ENCODE peak calls at places on chromosomes 5 and 9, in six cellular contexts. G is astrocyte, C is Caco-2, X is AG10803, K is cardiac fibroblast, V is transverse colon. Q is an unnamed sample.

GRCh38 chr9:133876836-133877235 is 115.3 kb downstream of the VAV2 start:
- DNase-seq in V (no peak), G (no peak), X (no peak), K (no peak), C (no peak), Q (no peak)

GRCh38 chr9:135082536-135082935 is 4.9 kb upstream of the OLFM1 start:
- DNase-seq in C (no peak), V (no peak), G (no peak), X (no peak), K (no peak), Q (no peak)

GRCh38 chr5:61301345-61301744 is 30.7 kb upstream of the ZSWIM6 start:
- DNase-seq in C (no peak), G (no peak), K (peak; percentile 88), V (no peak), X (no peak), Q (no peak)

GRCh38 chr5:93189707-93190120 is 391.3 kb downstream of the NR2F1-AS1 start:
- DNase-seq in C (no peak), V (no peak), K (peak; percentile 88), G (peak; percentile 100), X (peak; percentile 86), Q (no peak)

GRCh38 chr5:154482528-154483449 is 4.8 kb upstream of the HAND1 start:
- DNase-seq in G (no peak), C (peak; percentile 43), V (peak; percentile 28), X (no peak), K (no peak), Q (no peak)

GRCh38 chr9:77678136-77678535 is 30.0 kb upstream of the GNA14 start:
- DNase-seq in V (no peak), X (peak; percentile 34), K (no peak), G (no peak), C (no peak), Q (no peak)

GRCh38 chr9:131709741-131710499 is 30.0 kb downstream of the RAPGEF1 start:
- DNase-seq in G (peak; percentile 59), K (peak; percentile 59), V (no peak), C (no peak), X (peak; percentile 50), Q (no peak)

GRCh38 chr5:139961435-139962157 is 81.5 kb downstream of the NRG2 start:
- DNase-seq in G (no peak), C (no peak), X (no peak), K (no peak), V (no peak), Q (no peak)

DNA sequence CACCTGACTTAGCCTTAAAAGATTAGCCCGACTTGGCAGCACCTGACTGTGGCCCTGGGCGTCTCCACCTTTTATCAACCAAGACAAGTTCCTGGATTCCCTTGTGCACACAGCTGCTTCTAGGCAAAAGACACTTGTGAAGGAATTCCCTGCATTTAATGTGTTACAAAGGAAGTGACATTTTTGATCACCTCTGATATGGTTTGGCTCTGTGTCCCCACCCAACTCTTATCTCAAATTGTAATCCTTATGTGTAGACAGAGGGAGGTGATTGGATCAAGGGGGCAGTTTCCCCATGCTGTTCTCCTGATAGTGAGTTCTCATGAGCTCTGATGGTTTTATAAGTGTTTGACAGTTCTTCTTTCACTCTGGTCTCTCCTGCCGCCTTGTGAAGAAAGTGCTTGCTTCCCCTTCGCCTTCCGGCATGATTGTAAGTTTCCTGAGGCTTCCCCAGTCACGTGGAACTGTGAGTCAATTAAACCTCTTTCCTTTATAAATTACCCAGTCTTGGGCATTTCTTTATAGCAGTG is 2.6 kb upstream of the CPEB4 start:
- DNase-seq in G (no peak), C (peak; percentile 73), X (no peak), V (peak; percentile 68), K (peak; percentile 61), Q (no peak)
- TF ChIP-seq CTCF in G (no peak), C (peak; percentile 31), X (no peak), V (no peak), K (no peak), Q (no peak)

GRCh38 chr5:52990531-52990925 is 1.4 kb downstream of the ITGA2 start:
- DNase-seq in X (no peak), V (no peak), K (no peak), G (no peak), C (no peak), Q (no peak)
- H3K4me3 ChIP-seq in X (peak overlapping the region; percentile 82), V (no peak overlapping the region), K (peak overlapping the region; percentile 87), G (peak overlapping the region; percentile 87), C (peak overlapping the region; percentile 56), Q (peak overlapping the region; percentile 67)

GRCh38 chr5:137498301-137498735 is 808 bp downstream of the SPOCK1 start:
- DNase-seq in C (no peak), K (peak; percentile 34), G (no peak), V (no peak), X (no peak), Q (no peak)

GRCh38 chr5:137500616-137501225 is 1.6 kb upstream of the SPOCK1 start:
- DNase-seq in X (no peak), K (no peak), V (no peak), G (no peak), C (no peak), Q (no peak)

GRCh38 chr5:137496919-137497318 is 2.2 kb downstream of the SPOCK1 start:
- DNase-seq in V (no peak), X (peak; percentile 48), G (no peak), K (no peak), C (no peak), Q (no peak)

GRCh38 chr5:137497396-137498290 is 1.5 kb downstream of the SPOCK1 start:
- DNase-seq in G (no peak), V (no peak), X (no peak), K (no peak), C (no peak), Q (no peak)

DNA sequence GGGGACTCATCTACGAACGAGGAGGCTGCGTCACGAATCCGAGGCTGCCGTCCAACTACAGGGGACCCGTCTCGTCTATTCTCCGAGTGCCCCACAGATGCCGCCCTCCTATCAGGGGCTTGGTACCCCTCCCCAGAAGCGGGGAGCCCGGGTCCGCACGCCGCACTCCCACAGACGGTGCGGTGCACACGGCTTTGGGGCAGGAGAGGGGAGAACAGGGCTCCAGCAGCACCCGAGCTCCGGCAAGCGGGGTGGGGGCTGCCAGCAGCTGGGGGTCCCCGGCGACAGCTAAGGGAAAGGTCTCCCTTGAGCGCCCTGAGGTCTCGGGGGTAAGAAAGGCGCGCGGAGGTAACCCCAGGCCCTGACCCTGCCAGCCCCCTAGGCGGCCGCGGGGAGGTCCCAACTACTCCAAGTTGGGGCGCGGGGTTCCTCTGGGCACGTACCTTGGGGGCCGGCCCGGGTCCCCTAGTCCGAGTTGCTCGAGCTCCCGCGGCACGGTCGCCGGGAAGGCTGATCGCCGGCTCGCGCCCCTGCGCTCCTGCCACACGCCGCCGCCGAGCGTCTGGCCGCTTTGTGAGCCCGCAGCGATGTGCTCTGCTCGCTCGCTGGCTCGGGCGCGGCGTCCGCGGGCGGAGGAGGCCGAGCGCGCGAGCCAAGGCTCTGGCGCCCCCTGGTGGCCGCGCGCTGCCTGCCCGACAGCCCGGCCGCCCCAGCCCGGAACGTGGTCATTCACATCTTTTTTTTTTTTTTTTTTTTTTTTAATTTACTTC is at the start of gene SPOCK1:
- DNase-seq in C (peak; percentile 71), X (peak; percentile 74), V (peak; percentile 65), G (peak; percentile 39), K (peak; percentile 86), Q (peak; percentile 91)
- TF ChIP-seq CTCF in C (peak; percentile 34), X (peak; percentile 45), V (peak; percentile 68), G (peak; percentile 41), K (peak; percentile 20), Q (peak; percentile 80)

GRCh38 chr9:33463151-33463550 is 10.6 kb downstream of the NOL6 start:
- DNase-seq in K (no peak), C (no peak), V (no peak), X (no peak), G (no peak), Q (no peak)
- H3K4me3 ChIP-seq in K (no peak overlapping the region), C (no peak overlapping the region), V (no peak overlapping the region), X (no peak overlapping the region), G (no peak overlapping the region), Q (no peak overlapping the region)

GRCh38 chr9:29691145-29691544 is 2117.9 kb upstream of the C9orf72 start:
- DNase-seq in V (no peak), X (no peak), G (no peak), K (no peak), C (no peak), Q (no peak)

GRCh38 chr9:29697011-29697410 is 2123.7 kb upstream of the C9orf72 start:
- DNase-seq in G (peak; percentile 41), X (no peak), V (no peak), K (peak; percentile 6), C (no peak), Q (no peak)

DNA sequence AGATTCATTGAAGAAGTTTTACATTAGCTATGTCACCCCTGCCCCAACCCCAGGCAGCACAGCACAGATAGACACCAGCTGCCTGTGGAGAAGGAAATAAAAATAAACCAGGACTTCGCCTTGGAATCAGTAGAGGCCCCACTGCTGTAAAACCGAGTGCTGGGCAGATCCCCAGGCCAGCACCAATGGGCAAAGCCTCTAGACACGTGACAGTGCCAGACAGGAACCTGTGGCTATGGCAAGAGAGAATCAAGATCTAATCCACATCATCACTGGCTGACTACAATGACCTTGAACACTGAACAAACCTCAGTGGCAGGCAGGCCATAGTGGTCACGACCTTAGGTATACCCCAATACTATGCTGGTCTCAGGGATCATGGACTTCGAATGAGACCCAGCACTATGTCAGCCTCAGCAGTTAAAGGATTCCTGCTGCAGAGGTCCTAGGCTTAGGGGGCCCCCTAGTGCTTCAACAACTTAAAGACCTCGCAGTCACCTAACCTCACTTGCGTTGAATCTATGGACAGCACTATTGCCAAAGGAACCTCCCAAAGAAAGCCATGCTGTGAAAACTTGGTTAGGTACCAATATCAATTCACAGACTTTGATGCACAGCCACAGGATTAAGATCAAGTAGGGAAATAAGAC is 2118.6 kb upstream of the C9orf72 start:
- DNase-seq in C (peak; percentile 41), X (no peak), G (no peak), V (no peak), K (peak; percentile 57), Q (no peak)
- TF ChIP-seq CTCF in C (peak; percentile 28), X (no peak), G (peak; percentile 27), V (no peak), K (peak; percentile 60), Q (no peak)

GRCh38 chr9:129177443-129177790 is 644 bp downstream of the IER5L start:
- DNase-seq in K (no peak), G (no peak), V (no peak), C (no peak), X (no peak), Q (no peak)

GRCh38 chr9:129178983-129179382 is 922 bp upstream of the IER5L start:
- DNase-seq in C (peak; percentile 71), V (no peak), X (no peak), G (no peak), K (no peak), Q (no peak)

GRCh38 chr9:129177791-129178578 is at the start of gene IER5L:
- DNase-seq in V (peak; percentile 96), K (peak; percentile 98), C (peak; percentile 97), G (peak; percentile 79), X (peak; percentile 94), Q (peak; percentile 95)

GRCh38 chr9:129176786-129177442 is 1.1 kb downstream of the IER5L start:
- DNase-seq in C (peak; percentile 44), V (no peak), G (peak; percentile 37), X (no peak), K (peak; percentile 55), Q (peak; percentile 64)

DNA sequence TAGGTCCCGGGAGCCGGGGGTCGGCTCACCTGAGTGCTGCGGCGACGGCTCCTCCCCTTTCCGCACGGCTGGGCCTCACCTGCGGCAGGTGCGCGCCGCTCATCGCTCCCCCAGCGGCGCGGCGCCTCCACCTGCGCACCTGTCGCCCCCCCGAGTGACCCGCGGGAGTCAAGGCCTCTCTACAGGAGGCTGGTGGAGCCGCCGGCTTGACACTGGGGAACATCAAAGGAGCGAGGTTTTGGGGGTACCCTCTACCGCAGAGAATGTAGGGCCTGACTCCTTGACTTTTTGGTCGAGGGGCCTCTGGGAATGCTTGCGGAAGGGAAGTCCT is 483 bp upstream of the IER5L start:
- DNase-seq in V (no peak), C (no peak), X (no peak), G (no peak), K (no peak), Q (no peak)
- H3K4me3 ChIP-seq in V (peak overlapping the region; percentile 85), C (peak overlapping the region; percentile 59), X (no peak overlapping the region), G (peak overlapping the region; percentile 28), K (no peak overlapping the region), Q (no peak overlapping the region)